ENCODE peak calls at places on chromosomes 5 and 9, in four cellular contexts. Y is HEK293T, U is HepG2, H is K562. V is an unnamed sample.
A peak's percentile ranks its signal among the peaks of the same experiment; 100 is the strongest.

GRCh38 chr9:90095682-90096081 is 490.9 kb downstream of the GADD45G start:
- DNase-seq in U (no peak), Y (no peak), H (no peak), V (no peak)

GRCh38 chr5:157359350-157359910 is 93.5 kb downstream of the CYFIP2 start:
- DNase-seq in Y (no peak), U (no peak), H (no peak), V (no peak)

GRCh38 chr5:3835817-3836216 is 240.2 kb downstream of the IRX1 start:
- DNase-seq in H (no peak), U (no peak), Y (no peak), V (no peak)

GRCh38 chr5:74123928-74124327 is 497.9 kb downstream of the ARHGEF28 start:
- DNase-seq in H (no peak), Y (no peak), U (no peak), V (no peak)

GRCh38 chr5:87876616-87877015 is 392.0 kb downstream of the TMEM161B start:
- DNase-seq in U (no peak), Y (no peak), H (no peak), V (no peak)

GRCh38 chr9:27622688-27623340 is 49.5 kb upstream of the C9orf72 start:
- DNase-seq in H (no peak), Y (no peak), U (no peak), V (no peak)

GRCh38 chr9:134988706-134989105 is 71.0 kb upstream of the FCN1 start:
- DNase-seq in H (no peak), Y (no peak), U (no peak), V (no peak)

GRCh38 chr5:80504833-80505232 is 16.9 kb downstream of the FAM151B start:
- DNase-seq in Y (no peak), U (no peak), H (no peak), V (no peak)

GRCh38 chr5:157252741-157253465 is 13.0 kb upstream of the CYFIP2 start:
- DNase-seq in Y (no peak), U (no peak), H (no peak), V (peak; percentile 79)

GRCh38 chr5:267716-268115 is 3.7 kb upstream of the PDCD6 start:
- DNase-seq in U (no peak), Y (no peak), H (no peak), V (no peak)

GRCh38 chr5:147539053-147539452 is 29.2 kb upstream of the DPYSL3 start:
- DNase-seq in Y (no peak), H (no peak), U (no peak), V (no peak)

GRCh38 chr5:147534172-147534951 is 24.5 kb upstream of the DPYSL3 start:
- DNase-seq in U (no peak), H (no peak), Y (no peak), V (no peak)

GRCh38 chr5:147538232-147538631 is 28.4 kb upstream of the DPYSL3 start:
- DNase-seq in Y (no peak), U (no peak), H (no peak), V (no peak)
- TF ChIP-seq FOXK2 in Y (no peak), U (no peak), H (no peak), V (no peak)

GRCh38 chr5:169519358-169519757 is 64.2 kb upstream of the SPDL1 start:
- DNase-seq in Y (no peak), U (no peak), H (no peak), V (no peak)

GRCh38 chr5:169521366-169521983 is 62.1 kb upstream of the SPDL1 start:
- DNase-seq in Y (no peak), H (no peak), U (no peak), V (no peak)
- TF ChIP-seq FOXK2 in Y (no peak), H (no peak), U (no peak), V (no peak)

DNA sequence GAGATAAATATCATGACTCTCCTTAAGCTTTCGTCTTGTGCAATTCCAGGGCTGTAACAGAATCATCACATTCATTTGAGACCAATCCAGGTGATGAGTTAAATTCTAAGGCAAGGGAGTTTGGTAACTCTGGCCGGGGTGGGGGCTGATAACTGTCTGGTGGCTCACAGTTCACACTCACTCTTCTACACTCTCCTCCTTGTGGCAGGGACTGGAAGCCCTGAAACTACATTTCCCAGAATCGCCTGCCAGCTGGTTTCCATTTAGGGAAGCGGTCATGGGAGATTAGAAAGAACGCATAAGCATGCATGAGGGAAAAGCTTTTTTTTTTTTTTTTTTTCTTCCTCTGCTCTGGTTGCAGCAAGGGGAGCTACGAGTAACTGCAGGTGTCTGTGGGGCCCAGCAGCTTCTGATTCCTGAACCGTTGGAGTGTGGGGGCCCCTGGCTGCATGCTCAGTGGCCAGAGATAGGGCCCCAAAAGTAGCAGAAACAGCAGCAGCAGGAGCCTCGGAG is 154.8 kb upstream of the TBC1D2 start:
- DNase-seq in U (peak; percentile 10), Y (peak; percentile 48), H (peak; percentile 68), V (no peak)
- TF ChIP-seq FOXK2 in U (no peak), Y (no peak), H (no peak), V (no peak)

GRCh38 chr9:75229605-75230332 is 141.5 kb downstream of the OSTF1 start:
- DNase-seq in H (no peak), U (peak; percentile 58), Y (no peak), V (no peak)

GRCh38 chr9:75228893-75229292 is 140.6 kb downstream of the OSTF1 start:
- DNase-seq in H (no peak), Y (no peak), U (no peak), V (no peak)

GRCh38 chr9:75233011-75233410 is 144.7 kb downstream of the OSTF1 start:
- DNase-seq in U (no peak), Y (no peak), H (no peak), V (no peak)

GRCh38 chr9:75230469-75230868 is 142.2 kb downstream of the OSTF1 start:
- DNase-seq in Y (no peak), H (no peak), U (peak; percentile 8), V (no peak)

GRCh38 chr9:75231167-75231566 is 142.9 kb downstream of the OSTF1 start:
- DNase-seq in H (no peak), U (no peak), Y (no peak), V (no peak)
- TF ChIP-seq FOXK2 in H (no peak), U (no peak), Y (no peak), V (no peak)

GRCh38 chr9:79149585-79149984 is 422.2 kb upstream of the TLE4 start:
- DNase-seq in U (no peak), Y (no peak), H (no peak), V (no peak)
- TF ChIP-seq FOXK2 in U (no peak), Y (no peak), H (no peak), V (no peak)

DNA sequence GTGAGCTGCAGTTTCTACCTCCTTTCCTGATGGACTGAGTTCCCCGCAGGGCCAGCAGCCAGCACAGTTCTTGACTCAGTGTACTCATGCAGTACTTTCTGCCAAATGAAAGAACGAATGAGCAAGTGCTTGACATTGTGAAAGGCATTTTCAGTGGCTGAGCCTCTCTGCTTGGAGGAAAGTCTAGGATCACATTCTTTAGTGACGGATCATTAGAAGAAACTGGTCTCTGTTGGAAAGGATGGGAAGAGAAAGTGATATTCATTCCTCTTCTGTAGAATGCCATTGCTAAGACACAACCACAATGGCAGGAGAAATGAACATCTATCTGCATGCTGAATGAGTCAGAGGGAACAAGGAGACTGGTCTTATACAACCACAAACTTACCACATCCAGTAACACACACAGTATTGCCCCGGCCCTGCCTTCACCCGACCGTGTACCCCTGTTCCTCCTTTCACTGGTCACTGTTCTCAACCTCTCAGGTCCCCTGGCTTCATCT is 206.9 kb downstream of the CRB2 start:
- DNase-seq in H (no peak), Y (no peak), U (no peak), V (peak; percentile 34)
- TF ChIP-seq FOXK2 in H (no peak), Y (no peak), U (no peak), V (no peak)

V was measured in GM12878.